ENCODE peak calls at places on chromosomes 13 and 19, in ten cellular contexts. C is IMR-90; F is fibroblast of pulmonary artery; G is stimulated activated CD4-positive, alpha-beta T cell treated with anti-CD3 and anti-CD28 coated beads, Interleukin-15, amount 100 ng/mL, for 1 hour; Y is GDM1; P is Caco-2; B is AG10803; R is ovary; W is HS-5; Q is lung microvascular endothelial cell. H is an unnamed sample.

GRCh38 chr13:90717451-90717936 is 630.0 kb upstream of the MIR17HG start:
- DNase-seq in C (peak; percentile 10), F (peak; percentile 89), G (no peak), Y (no peak), P (no peak), B (peak; percentile 91), R (no peak), W (peak; percentile 33), Q (no peak), H (no peak)

GRCh38 chr13:93234459-93234858 is 7.9 kb downstream of the GPC6 start:
- DNase-seq in C (no peak), F (no peak), G (no peak), Y (no peak), P (no peak), B (peak; percentile 12), R (no peak), W (no peak), Q (no peak), H (no peak)

GRCh38 chr13:35512271-35512920 is 35.9 kb upstream of the MAB21L1 start:
- DNase-seq in C (peak; percentile 90), F (peak; percentile 95), G (no peak), Y (no peak), P (no peak), B (peak; percentile 93), R (no peak), W (peak; percentile 63), Q (no peak), H (no peak)

GRCh38 chr19:44539236-44539819 is 9.9 kb upstream of the CEACAM20 start:
- DNase-seq in C (peak; percentile 51), F (no peak), G (no peak), Y (no peak), P (no peak), B (peak; percentile 22), R (no peak), W (peak; percentile 32), Q (no peak), H (no peak)

GRCh38 chr19:56707821-56708220 is 36.3 kb upstream of the ZNF835 start:
- DNase-seq in C (no peak), F (no peak), G (no peak), Y (no peak), P (no peak), B (no peak), R (no peak), W (no peak), Q (no peak), H (no peak)

GRCh38 chr19:56155124-56155687 is 14.1 kb downstream of the ZNF444 start:
- DNase-seq in C (no peak), F (no peak), G (no peak), Y (no peak), P (no peak), B (no peak), R (no peak), W (no peak), Q (no peak), H (no peak)

GRCh38 chr13:85742355-85742754 is 56.9 kb downstream of the SLITRK6 start:
- DNase-seq in C (no peak), F (no peak), G (no peak), Y (no peak), P (no peak), B (no peak), R (no peak), W (no peak), Q (no peak), H (no peak)

GRCh38 chr19:29285878-29286277 is 72.9 kb upstream of the UQCRFS1 start:
- DNase-seq in C (no peak), F (no peak), G (no peak), Y (no peak), P (peak; percentile 27), B (no peak), R (no peak), W (no peak), Q (no peak), H (no peak)

GRCh38 chr13:40508767-40509342 is 157.6 kb downstream of the FOXO1 start:
- DNase-seq in C (no peak), F (no peak), G (no peak), Y (no peak), P (no peak), B (no peak), R (no peak), W (no peak), Q (no peak), H (no peak)

GRCh38 chr13:44768233-44768632 is 192.1 kb upstream of the TSC22D1 start:
- DNase-seq in C (no peak), F (peak; percentile 54), G (no peak), Y (peak; percentile 78), P (no peak), B (no peak), R (no peak), W (no peak), Q (peak; percentile 61), H (peak; percentile 32)

GRCh38 chr19:16814526-16815100 is 14.6 kb upstream of the SIN3B start:
- DNase-seq in C (peak; percentile 46), F (peak; percentile 63), G (no peak), Y (no peak), P (no peak), B (peak; percentile 33), R (no peak), W (no peak), Q (no peak), H (no peak)

GRCh38 chr13:67369895-67370660 is 139.9 kb upstream of the PCDH9 start:
- DNase-seq in C (peak; percentile 92), F (peak; percentile 92), G (no peak), Y (no peak), P (no peak), B (peak; percentile 48), R (no peak), W (no peak), Q (no peak), H (no peak)

GRCh38 chr19:46471116-46471733 is at the start of gene PNMA8A:
- DNase-seq in C (peak; percentile 57), F (peak; percentile 83), G (no peak), Y (no peak), P (no peak), B (peak; percentile 60), R (peak; percentile 87), W (no peak), Q (no peak), H (no peak)

GRCh38 chr13:27339299-27339698 is 68.7 kb downstream of the RASL11A start:
- DNase-seq in C (peak; percentile 42), F (peak; percentile 58), G (no peak), Y (peak; percentile 51), P (peak; percentile 64), B (peak; percentile 35), R (no peak), W (no peak), Q (peak; percentile 59), H (no peak)

GRCh38 chr13:43799191-43799590 is 12.4 kb upstream of the ENOX1 start:
- DNase-seq in C (peak; percentile 7), F (no peak), G (no peak), Y (no peak), P (peak; percentile 76), B (no peak), R (no peak), W (no peak), Q (no peak), H (no peak)

GRCh38 chr13:67285611-67286010 is 55.5 kb upstream of the PCDH9 start:
- DNase-seq in C (no peak), F (no peak), G (no peak), Y (no peak), P (no peak), B (no peak), R (no peak), W (no peak), Q (no peak), H (no peak)

GRCh38 chr13:50401721-50402510 is 386.7 kb downstream of the KCNRG start:
- DNase-seq in C (peak; percentile 76), F (peak; percentile 75), G (no peak), Y (no peak), P (no peak), B (peak; percentile 53), R (no peak), W (no peak), Q (no peak), H (no peak)

GRCh38 chr13:75369986-75370385 is 112.0 kb downstream of the TBC1D4 start:
- DNase-seq in C (no peak), F (no peak), G (no peak), Y (no peak), P (no peak), B (no peak), R (no peak), W (no peak), Q (no peak), H (no peak)

GRCh38 chr19:50184196-50184595 is 19.2 kb upstream of the MYH14 start:
- DNase-seq in C (no peak), F (no peak), G (no peak), Y (no peak), P (no peak), B (no peak), R (no peak), W (no peak), Q (no peak), H (no peak)

GRCh38 chr19:15790096-15790495 is 2.6 kb downstream of the OR10H5 start:
- DNase-seq in C (no peak), F (no peak), G (no peak), Y (no peak), P (no peak), B (no peak), R (no peak), W (no peak), Q (no peak), H (no peak)

GRCh38 chr13:28037399-28037798 is 48.9 kb upstream of the URAD start:
- DNase-seq in C (peak; percentile 57), F (no peak), G (no peak), Y (no peak), P (no peak), B (peak; percentile 17), R (no peak), W (no peak), Q (no peak), H (no peak)